ENCODE peak calls at places on chromosomes 12 and 14, in four cellular contexts. U is body of pancreas, K is psoas muscle, V is retinal pigment epithelial cell. I is an unnamed sample.

GRCh38 chr14:89425931-89426330 is 8.9 kb upstream of the FOXN3 start:
- DNase-seq in K (no peak), V (peak; percentile 75), U (no peak), I (peak; percentile 73)

GRCh38 chr12:3520711-3521110 is 29.7 kb downstream of the PRMT8 start:
- DNase-seq in V (no peak), U (no peak), K (no peak), I (no peak)

GRCh38 chr12:51851408-51852097 is 3.0 kb upstream of the FIGNL2 start:
- DNase-seq in K (no peak), U (no peak), V (no peak), I (no peak)

GRCh38 chr14:104800600-104801283 is at the start of gene ZBTB42:
- DNase-seq in K (peak; percentile 64), U (peak; percentile 94), V (no peak), I (no peak)

GRCh38 chr12:117481470-117481869 is 120.0 kb upstream of the NOS1 start:
- DNase-seq in K (no peak), U (no peak), V (no peak), I (no peak)

GRCh38 chr14:37901978-37902377 is 305.7 kb upstream of the SSTR1 start:
- DNase-seq in V (no peak), K (peak; percentile 47), U (peak; percentile 11), I (no peak)

GRCh38 chr12:49133014-49133413 is 1.8 kb upstream of the TUBA1B start:
- DNase-seq in V (no peak), U (no peak), K (no peak), I (no peak)

GRCh38 chr12:95836630-95837239 is 22.0 kb upstream of the SNRPF start:
- DNase-seq in V (no peak), K (no peak), U (no peak), I (no peak)

GRCh38 chr14:93005135-93005813 is 82.3 kb downstream of the CHGA start:
- DNase-seq in U (peak; percentile 66), K (no peak), V (no peak), I (no peak)

GRCh38 chr12:68040450-68041075 is 51.3 kb downstream of the IFNG-AS1 start:
- DNase-seq in K (peak; percentile 47), V (peak; percentile 41), U (peak; percentile 72), I (peak; percentile 35)

GRCh38 chr14:29242755-29243340 is 476.3 kb downstream of the FOXG1 start:
- DNase-seq in U (no peak), V (peak; percentile 11), K (no peak), I (no peak)

GRCh38 chr12:132771126-132771838 is 9.7 kb upstream of the ANKLE2 start:
- DNase-seq in V (no peak), K (no peak), U (no peak), I (peak; percentile 73)

GRCh38 chr14:76546426-76547221 is 170.7 kb downstream of the ESRRB start:
- DNase-seq in U (no peak), V (no peak), K (no peak), I (no peak)

GRCh38 chr14:100471451-100472093 is 115.6 kb downstream of the BEGAIN start:
- DNase-seq in V (no peak), K (peak; percentile 50), U (peak; percentile 66), I (no peak)

DNA sequence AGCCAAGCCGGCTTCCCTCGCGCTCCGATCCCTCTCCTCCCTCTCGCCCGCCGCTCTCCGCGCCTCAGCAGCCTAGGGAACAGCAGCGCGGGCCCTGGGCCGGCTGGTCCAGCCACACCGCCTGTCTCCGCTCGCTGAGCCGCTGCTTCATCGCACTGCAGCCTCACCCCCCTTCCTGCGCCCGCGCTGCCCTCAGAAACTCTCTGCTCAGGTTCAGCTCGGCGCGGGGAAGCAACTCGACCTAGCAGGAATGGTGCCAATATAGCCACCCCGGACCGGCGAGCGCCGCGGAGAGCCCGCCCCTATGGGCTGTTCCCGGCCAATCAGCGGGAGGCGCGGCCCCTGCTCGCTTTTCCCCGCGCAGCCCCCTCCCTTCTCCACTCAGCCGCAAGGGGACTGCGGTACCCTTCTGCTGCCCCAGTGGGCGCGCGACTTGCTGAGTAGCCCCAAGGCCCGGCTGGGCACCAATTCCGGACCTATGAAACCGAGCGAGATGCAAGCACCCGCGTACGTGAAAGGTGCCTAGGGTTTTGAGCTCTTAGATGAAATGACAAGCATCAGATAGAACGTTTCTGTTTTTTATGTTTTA is at the start of gene ADAMTS20:
- DNase-seq in V (no peak), U (no peak), K (no peak), I (no peak)
- TF ChIP-seq CTCF in V (peak; percentile 23), U (no peak), K (no peak), I (no peak)

DNA sequence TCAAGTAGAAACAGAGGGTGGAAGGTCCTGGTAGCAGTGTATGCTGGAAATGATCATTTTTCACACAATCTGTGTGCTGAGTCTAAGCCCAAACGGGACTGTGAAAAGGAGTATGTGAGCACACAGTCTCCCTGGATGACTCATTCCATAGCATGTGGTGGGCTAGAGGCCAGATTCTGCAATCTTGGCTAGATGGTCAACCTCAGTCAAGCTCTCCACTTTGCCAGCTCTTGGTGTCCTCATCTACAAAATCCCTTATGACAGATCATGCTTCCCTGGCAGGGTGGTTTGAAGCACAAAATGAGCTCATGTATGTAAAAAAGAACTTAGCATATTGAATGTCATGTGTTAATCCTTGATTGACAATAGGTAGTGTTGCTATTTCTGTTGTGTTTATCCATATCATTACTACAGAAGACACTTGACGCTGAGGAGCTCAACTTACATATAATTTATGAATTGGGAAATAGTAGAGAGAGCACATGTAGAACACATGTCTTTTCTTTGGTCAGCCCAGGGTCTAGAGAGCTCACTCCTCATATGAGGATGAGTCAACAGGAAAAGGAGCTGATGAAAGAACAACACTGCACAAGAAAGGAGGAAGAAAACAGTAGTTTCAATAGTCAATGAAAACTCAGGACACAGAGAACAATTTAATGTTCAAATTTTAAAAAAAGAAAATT is 517.5 kb downstream of the BCL11B start:
- DNase-seq in U (no peak), K (no peak), V (peak; percentile 55), I (no peak)
- H3K4me3 ChIP-seq in U (no peak overlapping the region), K (no peak overlapping the region), V (no peak overlapping the region), I (no peak overlapping the region)

GRCh38 chr12:87848248-87848868 is 180.8 kb downstream of the C12orf50 start:
- DNase-seq in K (no peak), U (peak; percentile 28), V (peak; percentile 37), I (peak; percentile 21)
- TF ChIP-seq CTCF in K (peak; percentile 67), U (peak; percentile 86), V (peak; percentile 67), I (peak; percentile 73)

DNA sequence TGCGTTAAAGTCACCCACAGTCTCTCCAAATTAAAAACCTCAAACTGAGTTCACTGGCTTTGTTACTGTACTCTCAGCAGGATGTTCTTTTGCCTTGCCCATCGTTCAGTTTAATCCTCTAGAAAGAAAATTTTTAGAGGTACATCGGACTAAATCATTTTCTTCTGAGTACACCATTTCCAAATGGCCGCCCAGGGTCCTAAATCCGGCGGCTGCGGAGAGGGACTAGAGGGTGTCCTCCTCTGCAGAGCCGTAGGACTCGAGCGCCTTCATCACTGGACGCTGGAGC is 1.4 kb downstream of the LIN7A start:
- DNase-seq in K (no peak), U (no peak), V (no peak), I (no peak)
- H3K4me3 ChIP-seq in K (peak overlapping the region; percentile 83), U (no peak overlapping the region), V (peak overlapping the region; percentile 79), I (peak overlapping the region; percentile 71)

DNA sequence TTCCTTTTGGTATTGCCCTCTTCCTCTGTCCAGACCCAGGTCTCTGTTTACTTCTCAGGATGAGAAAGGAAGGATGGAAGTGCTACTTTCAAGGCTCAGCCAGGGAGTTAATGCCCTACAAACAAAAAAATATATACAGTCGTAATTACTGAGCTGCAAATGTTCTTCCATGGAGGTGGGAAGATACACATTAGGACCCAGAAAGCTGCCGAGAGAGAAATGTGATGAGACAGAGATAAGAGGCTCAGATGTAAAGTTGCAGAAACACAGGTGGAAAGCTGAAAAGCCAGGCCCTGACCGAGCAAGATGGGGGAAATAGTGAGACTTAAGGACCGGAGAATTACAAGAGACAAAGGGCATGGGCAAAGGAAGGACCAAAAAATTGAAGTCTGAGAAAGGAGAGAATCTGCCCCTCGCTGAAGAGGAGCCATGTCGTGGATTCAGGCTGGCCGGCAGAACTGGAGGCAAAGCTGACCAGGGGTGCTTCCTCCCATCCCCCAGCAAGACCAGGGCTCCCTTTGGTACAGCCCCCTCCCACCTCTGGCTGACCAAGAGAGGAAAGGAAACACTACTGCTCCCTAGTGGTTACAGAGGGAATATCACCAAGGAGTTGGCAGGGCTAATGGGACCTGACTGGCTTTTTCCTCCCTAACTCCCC is 12.2 kb downstream of the ZFHX2 start:
- DNase-seq in V (no peak), K (no peak), U (no peak), I (no peak)
- TF ChIP-seq CTCF in V (peak; percentile 91), K (peak; percentile 70), U (peak; percentile 76), I (peak; percentile 89)